ENCODE peak calls at places on chromosomes 16 and 17, in nine cellular contexts. One of them, this sample, is unnamed.
A peak's percentile ranks its signal among the peaks of the same experiment; 100 is the strongest.

GRCh38 chr17:47225436-47225858 is 16.3 kb downstream of the MYL4 start:
- DNase-seq in A549: peak; percentile 45
- DNase-seq in esophagus squamous epithelium: no peak
- DNase-seq in IMR-90: peak; percentile 96
- DNase-seq in uterus: peak; percentile 73
- DNase-seq in right lobe of liver: peak; percentile 57
- DNase-seq in vagina: no peak
- DNase-seq in HepG2: peak; percentile 45
- DNase-seq in heart left ventricle: peak; percentile 85
- DNase-seq in this sample: peak; percentile 74

GRCh38 chr17:42291136-42291535 is 2.8 kb downstream of the STAT5A start:
- DNase-seq in A549: no peak
- DNase-seq in esophagus squamous epithelium: no peak
- DNase-seq in IMR-90: no peak
- DNase-seq in uterus: peak; percentile 12
- DNase-seq in right lobe of liver: no peak
- DNase-seq in vagina: no peak
- DNase-seq in HepG2: no peak
- DNase-seq in heart left ventricle: no peak
- DNase-seq in this sample: no peak

GRCh38 chr16:83345846-83346245 is 461.9 kb upstream of the HSBP1 start:
- DNase-seq in A549: no peak
- DNase-seq in esophagus squamous epithelium: no peak
- DNase-seq in IMR-90: no peak
- DNase-seq in uterus: no peak
- DNase-seq in right lobe of liver: no peak
- DNase-seq in vagina: no peak
- DNase-seq in HepG2: no peak
- DNase-seq in heart left ventricle: no peak
- DNase-seq in this sample: no peak

GRCh38 chr17:15332338-15332737 is 9.1 kb downstream of the TEKT3 start:
- DNase-seq in A549: no peak
- DNase-seq in esophagus squamous epithelium: no peak
- DNase-seq in IMR-90: no peak
- DNase-seq in uterus: no peak
- DNase-seq in right lobe of liver: no peak
- DNase-seq in vagina: no peak
- DNase-seq in HepG2: no peak
- DNase-seq in heart left ventricle: no peak
- DNase-seq in this sample: no peak

GRCh38 chr17:19712436-19713004 is 3.9 kb downstream of the SLC47A2 start:
- DNase-seq in A549: no peak
- DNase-seq in esophagus squamous epithelium: no peak
- DNase-seq in IMR-90: no peak
- DNase-seq in uterus: no peak
- DNase-seq in right lobe of liver: no peak
- DNase-seq in vagina: no peak
- DNase-seq in HepG2: no peak
- DNase-seq in heart left ventricle: no peak
- DNase-seq in this sample: peak; percentile 7

GRCh38 chr17:71405101-71405500 is 715.7 kb upstream of the SOX9 start:
- DNase-seq in A549: peak; percentile 5
- DNase-seq in esophagus squamous epithelium: no peak
- DNase-seq in IMR-90: no peak
- DNase-seq in uterus: no peak
- DNase-seq in right lobe of liver: no peak
- DNase-seq in vagina: no peak
- DNase-seq in HepG2: no peak
- DNase-seq in heart left ventricle: no peak
- DNase-seq in this sample: no peak

GRCh38 chr16:85556456-85557082 is 56.6 kb upstream of the GSE1 start:
- DNase-seq in A549: peak; percentile 16
- DNase-seq in esophagus squamous epithelium: no peak
- DNase-seq in IMR-90: no peak
- DNase-seq in uterus: peak; percentile 60
- DNase-seq in right lobe of liver: no peak
- DNase-seq in vagina: no peak
- DNase-seq in HepG2: no peak
- DNase-seq in heart left ventricle: peak; percentile 72
- DNase-seq in this sample: peak; percentile 59

GRCh38 chr17:20217677-20218076 is 208.5 kb downstream of the SPECC1 start:
- DNase-seq in A549: no peak
- DNase-seq in esophagus squamous epithelium: no peak
- DNase-seq in IMR-90: no peak
- DNase-seq in uterus: no peak
- DNase-seq in right lobe of liver: no peak
- DNase-seq in vagina: no peak
- DNase-seq in HepG2: no peak
- DNase-seq in heart left ventricle: no peak
- DNase-seq in this sample: no peak

GRCh38 chr17:55286681-55287589 is 22.2 kb downstream of the HLF start:
- DNase-seq in A549: peak; percentile 80
- DNase-seq in esophagus squamous epithelium: no peak
- DNase-seq in IMR-90: peak; percentile 42
- DNase-seq in uterus: no peak
- DNase-seq in right lobe of liver: peak; percentile 85
- DNase-seq in vagina: no peak
- DNase-seq in HepG2: peak; percentile 100
- DNase-seq in heart left ventricle: no peak
- DNase-seq in this sample: no peak

GRCh38 chr16:19515765-19516164 is 6.1 kb downstream of the GDE1 start:
- DNase-seq in A549: no peak
- DNase-seq in esophagus squamous epithelium: no peak
- DNase-seq in IMR-90: peak; percentile 50
- DNase-seq in uterus: no peak
- DNase-seq in right lobe of liver: no peak
- DNase-seq in vagina: no peak
- DNase-seq in HepG2: no peak
- DNase-seq in heart left ventricle: no peak
- DNase-seq in this sample: no peak

GRCh38 chr16:88549671-88550643 is 20.2 kb upstream of the ZC3H18 start:
- DNase-seq in A549: no peak
- DNase-seq in esophagus squamous epithelium: no peak
- DNase-seq in IMR-90: no peak
- DNase-seq in uterus: no peak
- DNase-seq in right lobe of liver: no peak
- DNase-seq in vagina: no peak
- DNase-seq in HepG2: no peak
- DNase-seq in heart left ventricle: no peak
- DNase-seq in this sample: no peak

GRCh38 chr16:67236551-67237395 is 9.8 kb downstream of the TMEM208 start:
- DNase-seq in A549: peak; percentile 86
- DNase-seq in esophagus squamous epithelium: no peak
- DNase-seq in IMR-90: peak; percentile 31
- DNase-seq in uterus: no peak
- DNase-seq in right lobe of liver: peak; percentile 47
- DNase-seq in vagina: no peak
- DNase-seq in HepG2: peak; percentile 46
- DNase-seq in heart left ventricle: no peak
- DNase-seq in this sample: peak; percentile 68

GRCh38 chr16:976389-976931 is 5.1 kb upstream of the SOX8 start:
- DNase-seq in A549: no peak
- DNase-seq in esophagus squamous epithelium: no peak
- DNase-seq in IMR-90: no peak
- DNase-seq in uterus: no peak
- DNase-seq in right lobe of liver: no peak
- DNase-seq in vagina: no peak
- DNase-seq in HepG2: no peak
- DNase-seq in heart left ventricle: no peak
- DNase-seq in this sample: no peak

GRCh38 chr16:30458561-30459394 is 13.1 kb upstream of the SEPHS2 start:
- DNase-seq in A549: no peak
- DNase-seq in esophagus squamous epithelium: no peak
- DNase-seq in IMR-90: no peak
- DNase-seq in uterus: no peak
- DNase-seq in right lobe of liver: peak; percentile 60
- DNase-seq in vagina: no peak
- DNase-seq in HepG2: peak; percentile 63
- DNase-seq in heart left ventricle: peak; percentile 52
- DNase-seq in this sample: no peak

GRCh38 chr16:82062645-82063058 is 27.6 kb downstream of the HSD17B2 start:
- DNase-seq in A549: no peak
- DNase-seq in esophagus squamous epithelium: no peak
- DNase-seq in IMR-90: peak; percentile 71
- DNase-seq in uterus: no peak
- DNase-seq in right lobe of liver: no peak
- DNase-seq in vagina: no peak
- DNase-seq in HepG2: peak; percentile 66
- DNase-seq in heart left ventricle: no peak
- DNase-seq in this sample: no peak

GRCh38 chr17:76132574-76133338 is 8.3 kb downstream of the FOXJ1 start:
- DNase-seq in A549: no peak
- DNase-seq in esophagus squamous epithelium: no peak
- DNase-seq in IMR-90: no peak
- DNase-seq in uterus: no peak
- DNase-seq in right lobe of liver: no peak
- DNase-seq in vagina: no peak
- DNase-seq in HepG2: peak; percentile 79
- DNase-seq in heart left ventricle: no peak
- DNase-seq in this sample: no peak

GRCh38 chr17:72457712-72458111 is 336.9 kb downstream of the SOX9 start:
- DNase-seq in A549: no peak
- DNase-seq in esophagus squamous epithelium: no peak
- DNase-seq in IMR-90: no peak
- DNase-seq in uterus: no peak
- DNase-seq in right lobe of liver: no peak
- DNase-seq in vagina: no peak
- DNase-seq in HepG2: no peak
- DNase-seq in heart left ventricle: no peak
- DNase-seq in this sample: peak; percentile 35
- TF ChIP-seq POLR2A in A549: no peak
- TF ChIP-seq POLR2A in esophagus squamous epithelium: no peak
- TF ChIP-seq POLR2A in IMR-90: no peak
- TF ChIP-seq POLR2A in uterus: no peak
- TF ChIP-seq POLR2A in right lobe of liver: no peak
- TF ChIP-seq POLR2A in vagina: no peak
- TF ChIP-seq POLR2A in HepG2: no peak
- TF ChIP-seq POLR2A in heart left ventricle: no peak
- TF ChIP-seq POLR2A in this sample: no peak

GRCh38 chr17:13510062-13510461 is 91.7 kb downstream of the HS3ST3A1 start:
- DNase-seq in A549: no peak
- DNase-seq in esophagus squamous epithelium: no peak
- DNase-seq in IMR-90: peak; percentile 61
- DNase-seq in uterus: no peak
- DNase-seq in right lobe of liver: no peak
- DNase-seq in vagina: no peak
- DNase-seq in HepG2: no peak
- DNase-seq in heart left ventricle: no peak
- DNase-seq in this sample: no peak
- TF ChIP-seq POLR2A in A549: no peak
- TF ChIP-seq POLR2A in esophagus squamous epithelium: no peak
- TF ChIP-seq POLR2A in IMR-90: no peak
- TF ChIP-seq POLR2A in uterus: no peak
- TF ChIP-seq POLR2A in right lobe of liver: no peak
- TF ChIP-seq POLR2A in vagina: no peak
- TF ChIP-seq POLR2A in HepG2: no peak
- TF ChIP-seq POLR2A in heart left ventricle: no peak
- TF ChIP-seq POLR2A in this sample: no peak

GRCh38 chr17:30222741-30223175 is 12.7 kb downstream of the SLC6A4 start:
- DNase-seq in A549: no peak
- DNase-seq in esophagus squamous epithelium: no peak
- DNase-seq in IMR-90: no peak
- DNase-seq in uterus: no peak
- DNase-seq in right lobe of liver: no peak
- DNase-seq in vagina: no peak
- DNase-seq in HepG2: peak; percentile 67
- DNase-seq in heart left ventricle: no peak
- DNase-seq in this sample: no peak
- TF ChIP-seq POLR2A in A549: no peak
- TF ChIP-seq POLR2A in esophagus squamous epithelium: no peak
- TF ChIP-seq POLR2A in IMR-90: no peak
- TF ChIP-seq POLR2A in uterus: no peak
- TF ChIP-seq POLR2A in right lobe of liver: no peak
- TF ChIP-seq POLR2A in vagina: no peak
- TF ChIP-seq POLR2A in HepG2: peak; percentile 45
- TF ChIP-seq POLR2A in heart left ventricle: no peak
- TF ChIP-seq POLR2A in this sample: no peak

GRCh38 chr17:29178750-29179231 is 1.4 kb downstream of the MYO18A start:
- DNase-seq in A549: peak; percentile 29
- DNase-seq in esophagus squamous epithelium: no peak
- DNase-seq in IMR-90: no peak
- DNase-seq in uterus: no peak
- DNase-seq in right lobe of liver: no peak
- DNase-seq in vagina: no peak
- DNase-seq in HepG2: peak; percentile 29
- DNase-seq in heart left ventricle: no peak
- DNase-seq in this sample: no peak

GRCh38 chr17:29177871-29178749 is 2.1 kb downstream of the MYO18A start:
- DNase-seq in A549: peak; percentile 61
- DNase-seq in esophagus squamous epithelium: no peak
- DNase-seq in IMR-90: no peak
- DNase-seq in uterus: no peak
- DNase-seq in right lobe of liver: peak; percentile 76
- DNase-seq in vagina: no peak
- DNase-seq in HepG2: peak; percentile 92
- DNase-seq in heart left ventricle: no peak
- DNase-seq in this sample: no peak

GRCh38 chr17:29177541-29177870 is 2.7 kb downstream of the MYO18A start:
- DNase-seq in A549: no peak
- DNase-seq in esophagus squamous epithelium: no peak
- DNase-seq in IMR-90: no peak
- DNase-seq in uterus: no peak
- DNase-seq in right lobe of liver: no peak
- DNase-seq in vagina: no peak
- DNase-seq in HepG2: no peak
- DNase-seq in heart left ventricle: no peak
- DNase-seq in this sample: no peak

GRCh38 chr17:29175349-29175748 is 4.8 kb downstream of the MYO18A start:
- DNase-seq in A549: no peak
- DNase-seq in esophagus squamous epithelium: no peak
- DNase-seq in IMR-90: no peak
- DNase-seq in uterus: no peak
- DNase-seq in right lobe of liver: no peak
- DNase-seq in vagina: no peak
- DNase-seq in HepG2: no peak
- DNase-seq in heart left ventricle: no peak
- DNase-seq in this sample: no peak

GRCh38 chr17:29176500-29177351 is 3.5 kb downstream of the MYO18A start:
- DNase-seq in A549: peak; percentile 42
- DNase-seq in esophagus squamous epithelium: no peak
- DNase-seq in IMR-90: peak; percentile 43
- DNase-seq in uterus: peak; percentile 59
- DNase-seq in right lobe of liver: peak; percentile 82
- DNase-seq in vagina: no peak
- DNase-seq in HepG2: peak; percentile 69
- DNase-seq in heart left ventricle: no peak
- DNase-seq in this sample: peak; percentile 80
- TF ChIP-seq POLR2A in A549: peak; percentile 43
- TF ChIP-seq POLR2A in esophagus squamous epithelium: no peak
- TF ChIP-seq POLR2A in IMR-90: no peak
- TF ChIP-seq POLR2A in uterus: no peak
- TF ChIP-seq POLR2A in right lobe of liver: peak; percentile 89
- TF ChIP-seq POLR2A in vagina: no peak
- TF ChIP-seq POLR2A in HepG2: peak; percentile 68
- TF ChIP-seq POLR2A in heart left ventricle: peak; percentile 39
- TF ChIP-seq POLR2A in this sample: no peak

This sample was measured in H54.